ENCODE peak calls at places on chromosomes 1 and 21, in ten cellular contexts. M is colonic mucosa, V is uterus, Q is K562, O is lung, N is heart right ventricle, R is body of pancreas, F is Peyer's patch, B is foreskin keratinocyte, G is fibroblast of lung. L is an unnamed sample.

GRCh38 chr1:40802078-40803075 is 18.8 kb downstream of the KCNQ4 start:
- DNase-seq in M (peak), V (peak), Q (peak), O (peak), N (peak), R (peak), F (peak), B (peak), G (peak), L (peak)

GRCh38 chr1:155300553-155301329 is 497 bp downstream of the PKLR start:
- DNase-seq in M (peak), V (no peak), Q (peak), O (no peak), N (no peak), R (no peak), F (peak), B (no peak), G (no peak), L (no peak)

GRCh38 chr1:235076504-235077162 is 52.0 kb downstream of the TOMM20 start:
- DNase-seq in M (no peak), V (no peak), Q (no peak), O (no peak), N (no peak), R (no peak), F (no peak), B (no peak), G (no peak), L (no peak)

GRCh38 chr1:150272379-150272840 is at the start of gene C1orf54:
- DNase-seq in M (no peak), V (peak), Q (no peak), O (no peak), N (peak), R (no peak), F (no peak), B (no peak), G (peak), L (peak)

GRCh38 chr1:53075761-53076163 is 13.7 kb downstream of the PODN start:
- DNase-seq in M (no peak), V (no peak), Q (no peak), O (no peak), N (peak), R (peak), F (peak), B (no peak), G (no peak), L (peak)

GRCh38 chr1:168362991-168363390 is 82.3 kb downstream of the TBX19 start:
- DNase-seq in M (no peak), V (no peak), Q (no peak), O (no peak), N (no peak), R (no peak), F (no peak), B (no peak), G (no peak), L (no peak)

GRCh38 chr1:79204774-79205173 is 198.2 kb upstream of the ADGRL4 start:
- DNase-seq in M (no peak), V (no peak), Q (no peak), O (no peak), N (no peak), R (no peak), F (no peak), B (no peak), G (no peak), L (no peak)

GRCh38 chr1:109240158-109241152 is 8.9 kb upstream of the CELSR2 start:
- DNase-seq in M (peak), V (peak), Q (no peak), O (peak), N (peak), R (peak), F (no peak), B (peak), G (peak), L (peak)

GRCh38 chr1:185719021-185719420 is 15.2 kb upstream of the HMCN1 start:
- DNase-seq in M (no peak), V (no peak), Q (no peak), O (no peak), N (no peak), R (peak), F (no peak), B (peak), G (peak), L (peak)

GRCh38 chr1:168893359-168893791 is 164.4 kb upstream of the DPT start:
- DNase-seq in M (no peak), V (peak), Q (no peak), O (no peak), N (no peak), R (peak), F (no peak), B (peak), G (peak), L (no peak)

GRCh38 chr1:24927886-24928630 is 2.0 kb downstream of the RUNX3 start:
- DNase-seq in M (no peak), V (no peak), Q (no peak), O (no peak), N (no peak), R (no peak), F (no peak), B (no peak), G (peak), L (no peak)

GRCh38 chr1:84164156-84164555 is 20.1 kb downstream of the PRKACB start:
- DNase-seq in M (no peak), V (no peak), Q (no peak), O (no peak), N (no peak), R (no peak), F (no peak), B (no peak), G (peak), L (no peak)

GRCh38 chr1:238701024-238701423 is 685.3 kb upstream of the CHRM3 start:
- DNase-seq in M (no peak), V (no peak), Q (no peak), O (no peak), N (no peak), R (no peak), F (no peak), B (peak), G (no peak), L (no peak)

GRCh38 chr21:46122241-46122671 is 24.3 kb downstream of the COL6A2 start:
- DNase-seq in M (no peak), V (peak), Q (no peak), O (no peak), N (no peak), R (peak), F (peak), B (no peak), G (peak), L (no peak)

GRCh38 chr1:40267767-40268187 is 9.7 kb downstream of the ZMPSTE24 start:
- DNase-seq in M (no peak), V (no peak), Q (no peak), O (no peak), N (no peak), R (peak), F (no peak), B (peak), G (peak), L (no peak)

GRCh38 chr1:169368406-169368769 is 393 bp downstream of the BLZF1 start:
- DNase-seq in M (peak), V (no peak), Q (peak), O (no peak), N (no peak), R (peak), F (no peak), B (no peak), G (no peak), L (no peak)

GRCh38 chr1:21434394-21434793 is 5.5 kb upstream of the NBPF3 start:
- DNase-seq in M (no peak), V (no peak), Q (no peak), O (no peak), N (no peak), R (no peak), F (no peak), B (no peak), G (no peak), L (no peak)

GRCh38 chr21:17585875-17586450 is 26.7 kb downstream of the BTG3 start:
- DNase-seq in M (peak), V (no peak), Q (peak), O (no peak), N (no peak), R (no peak), F (no peak), B (no peak), G (peak), L (no peak)

GRCh38 chr1:46411010-46411405 is 16.9 kb downstream of the FAAH start:
- DNase-seq in M (no peak), V (no peak), Q (no peak), O (no peak), N (no peak), R (no peak), F (no peak), B (no peak), G (no peak), L (no peak)

GRCh38 chr1:64829411-64830033 is 84.6 kb downstream of the RAVER2 start:
- DNase-seq in M (no peak), V (no peak), Q (no peak), O (no peak), N (no peak), R (no peak), F (no peak), B (no peak), G (no peak), L (peak)
- TF ChIP-seq CTCF in M (no peak), V (no peak), Q (no peak), O (no peak), N (no peak), R (no peak), F (no peak), B (no peak), G (no peak), L (no peak)

GRCh38 chr21:41614456-41615010 is 106.6 kb upstream of the TMPRSS2 start:
- DNase-seq in M (no peak), V (no peak), Q (no peak), O (no peak), N (no peak), R (no peak), F (no peak), B (no peak), G (no peak), L (no peak)

GRCh38 chr21:41615613-41616012 is 107.7 kb upstream of the TMPRSS2 start:
- DNase-seq in M (no peak), V (no peak), Q (no peak), O (no peak), N (no peak), R (no peak), F (no peak), B (peak), G (peak), L (no peak)

GRCh38 chr21:41612674-41613250 is 104.8 kb upstream of the TMPRSS2 start:
- DNase-seq in M (peak), V (peak), Q (peak), O (peak), N (peak), R (peak), F (peak), B (peak), G (peak), L (peak)

GRCh38 chr21:41613421-41613998 is 105.6 kb upstream of the TMPRSS2 start:
- DNase-seq in M (no peak), V (no peak), Q (no peak), O (no peak), N (no peak), R (no peak), F (no peak), B (no peak), G (no peak), L (no peak)

GRCh38 chr21:41616063-41616591 is 108.2 kb upstream of the TMPRSS2 start:
- DNase-seq in M (no peak), V (no peak), Q (no peak), O (no peak), N (no peak), R (no peak), F (no peak), B (no peak), G (peak), L (no peak)
- H3K27ac ChIP-seq in M (no peak), V (peak), Q (no peak), O (no peak), N (peak), R (no peak), F (no peak), B (peak), G (peak), L (no peak)

GRCh38 chr1:31336687-31337467 is 36.0 kb downstream of the FABP3 start:
- DNase-seq in M (no peak), V (no peak), Q (no peak), O (no peak), N (no peak), R (no peak), F (no peak), B (no peak), G (peak), L (no peak)

DNA sequence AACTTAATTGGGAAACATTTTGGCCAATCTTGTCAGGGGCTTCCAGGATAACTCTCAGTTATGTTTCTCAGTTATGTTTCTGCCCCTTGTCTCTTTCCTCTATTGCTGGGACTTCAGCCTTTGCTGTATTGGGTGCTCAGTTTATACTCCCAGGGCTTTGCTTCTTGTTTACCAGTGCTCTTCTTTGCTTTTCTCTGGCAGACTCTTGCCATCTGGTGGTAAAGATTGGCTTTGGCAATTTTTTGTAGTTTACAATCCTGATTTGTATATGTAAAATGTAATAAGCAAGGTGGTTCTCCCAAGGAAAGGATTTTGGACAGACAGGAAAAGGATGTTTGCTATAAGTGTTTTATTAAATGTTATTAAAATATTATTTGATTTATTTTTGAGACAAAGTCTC is 37.9 kb downstream of the FABP3 start:
- DNase-seq in M (no peak), V (no peak), Q (no peak), O (no peak), N (no peak), R (no peak), F (no peak), B (no peak), G (peak), L (peak)
- TF ChIP-seq CTCF in M (peak), V (peak), Q (peak), O (no peak), N (peak), R (peak), F (peak), B (peak), G (peak), L (peak)

GRCh38 chr1:110785055-110785454 is 87.9 kb upstream of the CD53 start:
- DNase-seq in M (no peak), V (no peak), Q (no peak), O (no peak), N (no peak), R (no peak), F (no peak), B (no peak), G (no peak), L (no peak)

GRCh38 chr1:110785612-110786011 is 87.3 kb upstream of the CD53 start:
- DNase-seq in M (no peak), V (no peak), Q (no peak), O (no peak), N (no peak), R (no peak), F (no peak), B (peak), G (no peak), L (no peak)

GRCh38 chr1:110783292-110783918 is 89.5 kb upstream of the CD53 start:
- DNase-seq in M (peak), V (no peak), Q (peak), O (peak), N (no peak), R (peak), F (no peak), B (no peak), G (peak), L (peak)

GRCh38 chr1:110787328-110788071 is 85.4 kb upstream of the CD53 start:
- DNase-seq in M (no peak), V (no peak), Q (no peak), O (no peak), N (no peak), R (no peak), F (no peak), B (no peak), G (no peak), L (no peak)

DNA sequence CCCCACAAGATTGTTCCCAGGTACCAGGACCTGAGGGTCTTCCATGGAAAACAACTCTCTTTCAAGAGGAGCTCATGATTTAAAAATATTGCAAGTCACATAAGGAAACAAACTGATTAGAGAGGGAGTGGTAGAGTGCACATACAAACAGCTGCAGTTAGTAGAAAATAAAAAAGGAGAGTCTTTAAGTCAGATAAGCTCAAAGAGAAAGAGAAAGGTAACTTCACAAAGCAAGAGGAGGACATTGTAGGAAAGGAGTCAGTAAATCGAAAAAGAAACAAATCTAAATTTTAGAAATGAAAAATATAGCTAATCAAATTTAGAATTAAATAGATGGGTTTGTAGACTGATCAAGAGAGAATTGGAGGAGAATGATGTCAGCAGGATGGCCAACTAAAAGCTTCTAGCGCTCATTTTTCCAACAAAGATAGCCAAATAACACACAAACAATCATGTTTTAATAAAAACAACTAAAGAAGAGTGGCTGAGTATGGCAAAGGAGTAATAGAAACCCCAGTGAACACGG is 86.1 kb upstream of the CD53 start:
- DNase-seq in M (no peak), V (no peak), Q (no peak), O (no peak), N (no peak), R (no peak), F (no peak), B (no peak), G (no peak), L (no peak)
- H3K27ac ChIP-seq in M (peak), V (no peak), Q (no peak), O (no peak), N (no peak), R (no peak), F (peak), B (no peak), G (no peak), L (no peak)

GRCh38 chr1:203366476-203366875 is 15.6 kb upstream of the FMOD start:
- DNase-seq in M (no peak), V (no peak), Q (no peak), O (no peak), N (no peak), R (no peak), F (no peak), B (no peak), G (peak), L (no peak)

GRCh38 chr1:203367051-203367450 is 16.1 kb upstream of the FMOD start:
- DNase-seq in M (no peak), V (no peak), Q (no peak), O (no peak), N (no peak), R (no peak), F (no peak), B (no peak), G (no peak), L (no peak)

GRCh38 chr1:203369666-203370065 is 18.7 kb upstream of the FMOD start:
- DNase-seq in M (no peak), V (no peak), Q (no peak), O (no peak), N (no peak), R (no peak), F (no peak), B (no peak), G (no peak), L (no peak)

GRCh38 chr1:203371288-203371687 is 20.4 kb upstream of the FMOD start:
- DNase-seq in M (peak), V (no peak), Q (no peak), O (no peak), N (no peak), R (no peak), F (no peak), B (no peak), G (no peak), L (no peak)

GRCh38 chr1:203368624-203369451 is 17.9 kb upstream of the FMOD start:
- DNase-seq in M (peak), V (peak), Q (no peak), O (peak), N (peak), R (peak), F (no peak), B (peak), G (peak), L (no peak)
- TF ChIP-seq CTCF in M (no peak), V (peak), Q (peak), O (peak), N (peak), R (no peak), F (peak), B (peak), G (peak), L (no peak)

GRCh38 chr1:37945743-37946702 is 830 bp downstream of the INPP5B start:
- DNase-seq in M (peak), V (peak), Q (peak), O (peak), N (peak), R (peak), F (peak), B (no peak), G (peak), L (peak)

GRCh38 chr1:37948841-37949240 is 2.0 kb upstream of the INPP5B start:
- DNase-seq in M (no peak), V (no peak), Q (no peak), O (no peak), N (no peak), R (no peak), F (no peak), B (no peak), G (no peak), L (no peak)

GRCh38 chr1:37948160-37948559 is 1.3 kb upstream of the INPP5B start:
- DNase-seq in M (no peak), V (no peak), Q (no peak), O (no peak), N (no peak), R (no peak), F (no peak), B (no peak), G (no peak), L (no peak)

GRCh38 chr1:37947364-37947763 is 511 bp upstream of the INPP5B start:
- DNase-seq in M (peak), V (no peak), Q (no peak), O (no peak), N (no peak), R (no peak), F (no peak), B (no peak), G (no peak), L (no peak)

GRCh38 chr1:37946703-37947360 is at the start of gene INPP5B:
- DNase-seq in M (peak), V (peak), Q (peak), O (peak), N (peak), R (peak), F (peak), B (no peak), G (peak), L (peak)
- H3K27ac ChIP-seq in M (peak), V (peak), Q (peak), O (peak), N (peak), R (peak), F (peak), B (no peak), G (peak), L (peak)

DNA sequence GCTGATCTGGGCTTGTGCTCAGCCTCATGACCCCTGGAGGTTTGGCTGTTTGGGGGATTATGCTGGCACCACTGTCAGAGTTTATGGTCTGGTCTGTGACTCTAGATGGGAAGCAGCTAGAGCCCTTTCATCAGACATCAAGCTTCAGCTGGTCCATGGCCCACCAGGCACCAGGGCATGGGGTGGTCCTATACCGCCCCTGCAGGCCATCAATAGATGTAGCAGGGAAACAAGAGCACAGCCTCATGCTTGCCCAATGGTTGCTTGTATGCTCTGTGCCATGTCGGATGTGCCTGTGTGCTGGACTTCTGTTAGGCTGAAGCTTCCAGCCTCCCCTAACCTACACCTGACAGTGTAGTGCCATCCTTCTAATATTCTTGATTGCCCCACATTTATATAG is 71.1 kb upstream of the CD34 start:
- DNase-seq in M (no peak), V (no peak), Q (peak), O (no peak), N (no peak), R (no peak), F (no peak), B (no peak), G (no peak), L (peak)
- TF ChIP-seq CTCF in M (no peak), V (peak), Q (peak), O (peak), N (peak), R (peak), F (no peak), B (peak), G (peak), L (peak)

L was measured in endodermal cell.